ENCODE peak calls at places on chromosome 15, in six cellular contexts. One of them, this sample, is unnamed.

GRCh38 chr15:81723758-81724157 is 322.1 kb downstream of the MEX3B start:
- DNase-seq in astrocyte of the cerebellum: no peak
- DNase-seq in neural crest cell: no peak
- DNase-seq in fibroblast of mammary gland: no peak
- DNase-seq in hepatocyte: peak; percentile 50
- DNase-seq in mammary epithelial cell: no peak
- DNase-seq in this sample: no peak

GRCh38 chr15:58066042-58066867 is 744 bp upstream of the ALDH1A2 start:
- DNase-seq in astrocyte of the cerebellum: peak; percentile 1
- DNase-seq in neural crest cell: peak; percentile 69
- DNase-seq in fibroblast of mammary gland: peak; percentile 34
- DNase-seq in hepatocyte: peak; percentile 87
- DNase-seq in mammary epithelial cell: peak; percentile 43
- DNase-seq in this sample: peak; percentile 92

GRCh38 chr15:79475312-79475711 is 43.2 kb downstream of the MINAR1 start:
- DNase-seq in astrocyte of the cerebellum: peak; percentile 40
- DNase-seq in neural crest cell: no peak
- DNase-seq in fibroblast of mammary gland: peak; percentile 74
- DNase-seq in hepatocyte: no peak
- DNase-seq in mammary epithelial cell: peak; percentile 26
- DNase-seq in this sample: no peak

GRCh38 chr15:63524316-63525015 is 20.1 kb downstream of the USP3 start:
- DNase-seq in astrocyte of the cerebellum: no peak
- DNase-seq in neural crest cell: no peak
- DNase-seq in fibroblast of mammary gland: no peak
- DNase-seq in hepatocyte: no peak
- DNase-seq in mammary epithelial cell: no peak
- DNase-seq in this sample: no peak

GRCh38 chr15:64842099-64842940 is 605 bp downstream of the PLEKHO2 start:
- DNase-seq in astrocyte of the cerebellum: no peak
- DNase-seq in neural crest cell: no peak
- DNase-seq in fibroblast of mammary gland: peak; percentile 46
- DNase-seq in hepatocyte: no peak
- DNase-seq in mammary epithelial cell: peak; percentile 35
- DNase-seq in this sample: no peak

GRCh38 chr15:29571728-29572454 is 250.4 kb downstream of the TJP1 start:
- DNase-seq in astrocyte of the cerebellum: no peak
- DNase-seq in neural crest cell: peak; percentile 7
- DNase-seq in fibroblast of mammary gland: no peak
- DNase-seq in hepatocyte: peak; percentile 43
- DNase-seq in mammary epithelial cell: no peak
- DNase-seq in this sample: no peak

GRCh38 chr15:48625126-48625525 is 20.4 kb downstream of the FBN1 start:
- DNase-seq in astrocyte of the cerebellum: peak; percentile 92
- DNase-seq in neural crest cell: no peak
- DNase-seq in fibroblast of mammary gland: no peak
- DNase-seq in hepatocyte: no peak
- DNase-seq in mammary epithelial cell: no peak
- DNase-seq in this sample: no peak

GRCh38 chr15:27358751-27359434 is 387.9 kb downstream of the GABRG3 start:
- DNase-seq in astrocyte of the cerebellum: no peak
- DNase-seq in neural crest cell: peak; percentile 49
- DNase-seq in fibroblast of mammary gland: no peak
- DNase-seq in hepatocyte: peak; percentile 56
- DNase-seq in mammary epithelial cell: no peak
- DNase-seq in this sample: no peak

GRCh38 chr15:78308422-78309021 is 9.1 kb upstream of the SKIC8 start:
- DNase-seq in astrocyte of the cerebellum: peak; percentile 50
- DNase-seq in neural crest cell: peak; percentile 89
- DNase-seq in fibroblast of mammary gland: peak; percentile 57
- DNase-seq in hepatocyte: peak; percentile 90
- DNase-seq in mammary epithelial cell: peak; percentile 41
- DNase-seq in this sample: peak; percentile 88

GRCh38 chr15:79257454-79257853 is 25.1 kb upstream of the ANKRD34C start:
- DNase-seq in astrocyte of the cerebellum: no peak
- DNase-seq in neural crest cell: no peak
- DNase-seq in fibroblast of mammary gland: no peak
- DNase-seq in hepatocyte: no peak
- DNase-seq in mammary epithelial cell: no peak
- DNase-seq in this sample: no peak

GRCh38 chr15:65212097-65212496 is 824 bp upstream of the CILP start:
- DNase-seq in astrocyte of the cerebellum: no peak
- DNase-seq in neural crest cell: no peak
- DNase-seq in fibroblast of mammary gland: no peak
- DNase-seq in hepatocyte: peak; percentile 45
- DNase-seq in mammary epithelial cell: no peak
- DNase-seq in this sample: peak; percentile 31

GRCh38 chr15:34336947-34337556 is 529 bp downstream of the SLC12A6 start:
- DNase-seq in astrocyte of the cerebellum: no peak
- DNase-seq in neural crest cell: no peak
- DNase-seq in fibroblast of mammary gland: no peak
- DNase-seq in hepatocyte: no peak
- DNase-seq in mammary epithelial cell: peak; percentile 9
- DNase-seq in this sample: no peak

GRCh38 chr15:39494462-39494861 is 86.4 kb upstream of the THBS1 start:
- DNase-seq in astrocyte of the cerebellum: no peak
- DNase-seq in neural crest cell: no peak
- DNase-seq in fibroblast of mammary gland: no peak
- DNase-seq in hepatocyte: no peak
- DNase-seq in mammary epithelial cell: no peak
- DNase-seq in this sample: no peak

GRCh38 chr15:77650285-77650684 is 17.6 kb upstream of the LINGO1 start:
- DNase-seq in astrocyte of the cerebellum: no peak
- DNase-seq in neural crest cell: peak; percentile 45
- DNase-seq in fibroblast of mammary gland: peak; percentile 25
- DNase-seq in hepatocyte: peak; percentile 37
- DNase-seq in mammary epithelial cell: no peak
- DNase-seq in this sample: peak; percentile 43

GRCh38 chr15:58440922-58441321 is 9.1 kb downstream of the LIPC start:
- DNase-seq in astrocyte of the cerebellum: no peak
- DNase-seq in neural crest cell: no peak
- DNase-seq in fibroblast of mammary gland: no peak
- DNase-seq in hepatocyte: peak; percentile 57
- DNase-seq in mammary epithelial cell: peak; percentile 66
- DNase-seq in this sample: peak; percentile 88

GRCh38 chr15:76844096-76844495 is 61.0 kb downstream of the SCAPER start:
- DNase-seq in astrocyte of the cerebellum: no peak
- DNase-seq in neural crest cell: no peak
- DNase-seq in fibroblast of mammary gland: peak; percentile 55
- DNase-seq in hepatocyte: no peak
- DNase-seq in mammary epithelial cell: peak; percentile 9
- DNase-seq in this sample: no peak

GRCh38 chr15:75454471-75455418 is 3.3 kb upstream of the SIN3A start:
- DNase-seq in astrocyte of the cerebellum: no peak
- DNase-seq in neural crest cell: peak; percentile 50
- DNase-seq in fibroblast of mammary gland: no peak
- DNase-seq in hepatocyte: peak; percentile 87
- DNase-seq in mammary epithelial cell: peak; percentile 66
- DNase-seq in this sample: peak; percentile 86

GRCh38 chr15:71295242-71296031 is 180.2 kb downstream of the THSD4 start:
- DNase-seq in astrocyte of the cerebellum: peak; percentile 92
- DNase-seq in neural crest cell: no peak
- DNase-seq in fibroblast of mammary gland: peak; percentile 100
- DNase-seq in hepatocyte: peak; percentile 56
- DNase-seq in mammary epithelial cell: peak; percentile 100
- DNase-seq in this sample: peak; percentile 79

GRCh38 chr15:40137011-40137906 is 23.6 kb upstream of the BUB1B start:
- DNase-seq in astrocyte of the cerebellum: no peak
- DNase-seq in neural crest cell: no peak
- DNase-seq in fibroblast of mammary gland: no peak
- DNase-seq in hepatocyte: no peak
- DNase-seq in mammary epithelial cell: no peak
- DNase-seq in this sample: no peak

GRCh38 chr15:40451497-40452158 is 10.9 kb downstream of the BAHD1 start:
- DNase-seq in astrocyte of the cerebellum: no peak
- DNase-seq in neural crest cell: no peak
- DNase-seq in fibroblast of mammary gland: no peak
- DNase-seq in hepatocyte: no peak
- DNase-seq in mammary epithelial cell: no peak
- DNase-seq in this sample: no peak

GRCh38 chr15:83436513-83437158 is 10.5 kb upstream of the SH3GL3 start:
- DNase-seq in astrocyte of the cerebellum: peak; percentile 54
- DNase-seq in neural crest cell: peak; percentile 35
- DNase-seq in fibroblast of mammary gland: peak; percentile 71
- DNase-seq in hepatocyte: peak; percentile 78
- DNase-seq in mammary epithelial cell: peak; percentile 61
- DNase-seq in this sample: peak; percentile 25
- TF ChIP-seq CTCF in astrocyte of the cerebellum: peak; percentile 69
- TF ChIP-seq CTCF in neural crest cell: peak; percentile 75
- TF ChIP-seq CTCF in fibroblast of mammary gland: peak; percentile 71
- TF ChIP-seq CTCF in hepatocyte: peak; percentile 60
- TF ChIP-seq CTCF in mammary epithelial cell: peak; percentile 70
- TF ChIP-seq CTCF in this sample: peak; percentile 52

DNA sequence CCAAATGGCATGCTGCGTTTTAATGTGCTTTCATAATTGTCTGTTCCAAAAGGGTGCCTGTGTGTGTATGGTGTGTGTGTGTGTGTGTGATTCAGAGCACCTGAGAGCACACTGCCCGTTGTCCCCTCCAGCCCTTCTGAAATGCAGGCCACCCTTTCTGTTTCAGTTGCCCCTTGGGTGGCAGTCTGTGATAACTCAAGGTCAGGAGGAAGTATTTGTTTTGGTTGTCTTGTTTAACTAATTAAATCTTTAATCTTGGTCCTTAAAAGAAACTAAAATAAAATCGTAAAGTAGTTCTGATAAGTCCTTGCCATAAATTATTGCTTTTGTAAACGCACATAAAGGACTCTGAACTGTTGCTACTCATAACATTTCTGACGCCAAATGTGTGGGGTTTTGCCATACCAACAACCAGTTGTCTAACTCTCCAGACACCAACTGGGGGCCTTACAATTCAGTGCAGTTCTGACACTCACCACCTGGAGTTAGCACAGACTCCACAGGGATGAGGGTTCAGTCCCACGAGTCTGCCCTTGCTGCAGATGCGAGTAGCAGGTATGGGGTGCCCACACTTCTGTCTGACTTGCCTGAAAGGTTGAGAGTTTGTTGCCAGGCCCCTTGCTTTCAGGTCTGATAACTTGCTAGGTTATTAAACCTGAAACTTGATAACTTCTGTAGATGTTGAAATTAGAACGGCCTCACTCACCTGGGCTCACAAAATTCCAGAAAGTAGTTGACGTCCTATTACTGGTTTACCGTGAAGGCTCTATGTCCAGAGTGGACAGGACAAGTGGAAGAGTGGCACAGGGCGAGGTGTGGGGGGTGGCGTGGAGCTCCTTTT is 157.3 kb downstream of the IGF1R start:
- DNase-seq in astrocyte of the cerebellum: no peak
- DNase-seq in neural crest cell: no peak
- DNase-seq in fibroblast of mammary gland: no peak
- DNase-seq in hepatocyte: peak; percentile 57
- DNase-seq in mammary epithelial cell: no peak
- DNase-seq in this sample: no peak
- TF ChIP-seq CTCF in astrocyte of the cerebellum: no peak
- TF ChIP-seq CTCF in neural crest cell: peak; percentile 44
- TF ChIP-seq CTCF in fibroblast of mammary gland: no peak
- TF ChIP-seq CTCF in hepatocyte: peak; percentile 12
- TF ChIP-seq CTCF in mammary epithelial cell: no peak
- TF ChIP-seq CTCF in this sample: no peak

GRCh38 chr15:84022516-84022915 is 213.1 kb upstream of the GOLGA6L4 start:
- DNase-seq in astrocyte of the cerebellum: no peak
- DNase-seq in neural crest cell: no peak
- DNase-seq in fibroblast of mammary gland: no peak
- DNase-seq in hepatocyte: no peak
- DNase-seq in mammary epithelial cell: no peak
- DNase-seq in this sample: no peak

GRCh38 chr15:84023636-84024035 is 211.9 kb upstream of the GOLGA6L4 start:
- DNase-seq in astrocyte of the cerebellum: no peak
- DNase-seq in neural crest cell: peak; percentile 21
- DNase-seq in fibroblast of mammary gland: peak; percentile 62
- DNase-seq in hepatocyte: peak; percentile 39
- DNase-seq in mammary epithelial cell: peak; percentile 32
- DNase-seq in this sample: peak; percentile 69
- TF ChIP-seq CTCF in astrocyte of the cerebellum: peak; percentile 38
- TF ChIP-seq CTCF in neural crest cell: peak; percentile 65
- TF ChIP-seq CTCF in fibroblast of mammary gland: peak; percentile 86
- TF ChIP-seq CTCF in hepatocyte: peak; percentile 55
- TF ChIP-seq CTCF in mammary epithelial cell: peak; percentile 63
- TF ChIP-seq CTCF in this sample: peak; percentile 66

GRCh38 chr15:52790166-52790708 is at the start of gene ONECUT1:
- DNase-seq in astrocyte of the cerebellum: no peak
- DNase-seq in neural crest cell: peak; percentile 75
- DNase-seq in fibroblast of mammary gland: peak; percentile 8
- DNase-seq in hepatocyte: peak; percentile 86
- DNase-seq in mammary epithelial cell: peak; percentile 32
- DNase-seq in this sample: peak; percentile 73

GRCh38 chr15:52789008-52789600 is 1.0 kb downstream of the ONECUT1 start:
- DNase-seq in astrocyte of the cerebellum: no peak
- DNase-seq in neural crest cell: no peak
- DNase-seq in fibroblast of mammary gland: no peak
- DNase-seq in hepatocyte: no peak
- DNase-seq in mammary epithelial cell: no peak
- DNase-seq in this sample: no peak

GRCh38 chr15:52791776-52792175 is 1.6 kb upstream of the ONECUT1 start:
- DNase-seq in astrocyte of the cerebellum: no peak
- DNase-seq in neural crest cell: no peak
- DNase-seq in fibroblast of mammary gland: no peak
- DNase-seq in hepatocyte: no peak
- DNase-seq in mammary epithelial cell: no peak
- DNase-seq in this sample: no peak

GRCh38 chr15:52789601-52790165 is 453 bp downstream of the ONECUT1 start:
- DNase-seq in astrocyte of the cerebellum: no peak
- DNase-seq in neural crest cell: no peak
- DNase-seq in fibroblast of mammary gland: peak; percentile 16
- DNase-seq in hepatocyte: no peak
- DNase-seq in mammary epithelial cell: peak; percentile 21
- DNase-seq in this sample: no peak

DNA sequence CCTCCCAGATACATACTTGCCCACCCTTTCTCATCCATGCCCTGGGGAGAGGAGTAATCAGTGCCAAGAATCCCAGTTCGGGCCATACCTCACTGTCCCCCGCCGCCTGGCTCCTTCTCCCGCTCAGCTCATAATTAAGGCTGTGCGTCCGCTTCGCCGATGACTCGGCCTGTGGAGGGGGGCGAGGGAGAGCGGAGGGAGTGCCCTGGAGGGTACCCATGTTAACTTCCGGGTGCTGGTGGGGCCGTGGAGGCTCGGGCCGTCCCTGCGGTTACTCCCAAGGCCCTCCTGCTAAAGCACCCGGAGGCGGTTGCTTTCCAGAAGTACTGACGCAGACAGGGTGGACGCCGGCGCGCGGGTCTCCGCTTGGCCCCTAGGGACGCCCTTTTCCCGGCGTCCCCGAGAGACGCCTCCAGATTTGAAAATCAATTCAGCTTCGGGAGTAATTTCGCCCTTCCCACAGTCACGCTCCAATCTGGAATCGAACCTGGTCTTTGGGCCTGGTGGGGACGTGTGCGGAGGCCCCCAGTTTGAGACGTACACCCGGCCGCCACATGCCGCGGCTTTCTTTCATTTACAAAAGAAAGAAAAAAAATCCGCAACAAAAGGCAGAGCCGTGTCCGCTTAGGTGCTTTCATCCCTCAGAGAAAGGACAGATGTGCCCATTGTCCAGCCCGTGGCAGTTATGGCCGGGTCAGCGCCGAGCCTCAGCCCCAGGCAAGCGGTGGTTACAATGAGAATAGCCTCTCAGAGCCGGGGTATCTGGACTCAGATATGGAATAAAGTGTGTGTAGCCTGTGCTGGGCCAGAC is 1.0 kb upstream of the ONECUT1 start:
- DNase-seq in astrocyte of the cerebellum: no peak
- DNase-seq in neural crest cell: peak; percentile 58
- DNase-seq in fibroblast of mammary gland: no peak
- DNase-seq in hepatocyte: peak; percentile 60
- DNase-seq in mammary epithelial cell: no peak
- DNase-seq in this sample: no peak
- TF ChIP-seq CTCF in astrocyte of the cerebellum: no peak
- TF ChIP-seq CTCF in neural crest cell: peak; percentile 58
- TF ChIP-seq CTCF in fibroblast of mammary gland: no peak
- TF ChIP-seq CTCF in hepatocyte: peak; percentile 20
- TF ChIP-seq CTCF in mammary epithelial cell: no peak
- TF ChIP-seq CTCF in this sample: no peak

GRCh38 chr15:91142097-91142744 is 42.2 kb downstream of the SV2B start:
- DNase-seq in astrocyte of the cerebellum: no peak
- DNase-seq in neural crest cell: no peak
- DNase-seq in fibroblast of mammary gland: peak; percentile 1
- DNase-seq in hepatocyte: no peak
- DNase-seq in mammary epithelial cell: peak; percentile 5
- DNase-seq in this sample: peak; percentile 25
- TF ChIP-seq CTCF in astrocyte of the cerebellum: peak; percentile 32
- TF ChIP-seq CTCF in neural crest cell: peak; percentile 61
- TF ChIP-seq CTCF in fibroblast of mammary gland: peak; percentile 27
- TF ChIP-seq CTCF in hepatocyte: peak; percentile 45
- TF ChIP-seq CTCF in mammary epithelial cell: peak; percentile 45
- TF ChIP-seq CTCF in this sample: peak; percentile 52